ENCODE peak calls at places on chromosomes 5 and 9, in four cellular contexts. Y is SK-N-SH, W is H1, M is HepG2. X is an unnamed sample.

GRCh38 chr5:179908528-179908927 is 831 bp upstream of the TBC1D9B start:
- DNase-seq in Y (peak; percentile 67), W (peak; percentile 47), M (peak; percentile 32), X (no peak)

GRCh38 chr5:91020065-91020800 is 362.9 kb downstream of the ARRDC3 start:
- DNase-seq in Y (no peak), W (no peak), M (no peak), X (no peak)

GRCh38 chr5:76372320-76373054 is 30.6 kb upstream of the IQGAP2 start:
- DNase-seq in Y (peak; percentile 27), W (no peak), M (peak; percentile 76), X (no peak)

GRCh38 chr9:89710689-89711088 is 105.9 kb downstream of the GADD45G start:
- DNase-seq in Y (no peak), W (no peak), M (no peak), X (no peak)

GRCh38 chr5:77679791-77680190 is 41.3 kb upstream of the OTP start:
- DNase-seq in Y (no peak), W (no peak), M (peak; percentile 4), X (no peak)

GRCh38 chr9:3520564-3520963 is 5.2 kb downstream of the RFX3 start:
- DNase-seq in Y (no peak), W (no peak), M (peak; percentile 7), X (no peak)

GRCh38 chr5:83072946-83073345 is 4.2 kb downstream of the TMEM167A start:
- DNase-seq in Y (no peak), W (no peak), M (no peak), X (no peak)

GRCh38 chr5:149550267-149550582 is 1.0 kb downstream of the CSNK1A1 start:
- DNase-seq in Y (no peak), W (no peak), M (no peak), X (no peak)

GRCh38 chr9:107351382-107352045 is 68.4 kb downstream of the RAD23B start:
- DNase-seq in Y (no peak), W (no peak), M (no peak), X (no peak)

GRCh38 chr5:136030956-136031611 is 2.3 kb downstream of the TGFBI start:
- DNase-seq in Y (peak; percentile 84), W (no peak), M (no peak), X (peak; percentile 57)

GRCh38 chr9:36937951-36938350 is 96.1 kb downstream of the PAX5 start:
- DNase-seq in Y (no peak), W (no peak), M (no peak), X (no peak)

GRCh38 chr9:132268725-132269352 is 85.9 kb downstream of the SETX start:
- DNase-seq in Y (peak; percentile 70), W (peak; percentile 50), M (peak; percentile 39), X (no peak)

GRCh38 chr5:179418972-179419371 is 73.7 kb upstream of the ADAMTS2 start:
- DNase-seq in Y (peak; percentile 28), W (no peak), M (no peak), X (no peak)

GRCh38 chr5:80031109-80031508 is 4.0 kb upstream of the THBS4 start:
- DNase-seq in Y (no peak), W (no peak), M (no peak), X (no peak)

GRCh38 chr9:110936719-110937452 is 101.4 kb downstream of the LPAR1 start:
- DNase-seq in Y (no peak), W (no peak), M (no peak), X (no peak)

GRCh38 chr5:2251298-2251697 is 368.6 kb upstream of the IRX4 start:
- DNase-seq in Y (no peak), W (no peak), M (no peak), X (no peak)

GRCh38 chr5:65059681-65060598 is 291.2 kb downstream of the CWC27 start:
- DNase-seq in Y (no peak), W (no peak), M (no peak), X (peak; percentile 44)

GRCh38 chr5:59207416-59207815 is 624.5 kb downstream of the RAB3C start:
- DNase-seq in Y (no peak), W (no peak), M (no peak), X (no peak)

GRCh38 chr5:11040345-11040744 is 279.3 kb upstream of the DAP start:
- DNase-seq in Y (no peak), W (no peak), M (no peak), X (no peak)

GRCh38 chr9:80503692-80504400 is 932.1 kb downstream of the TLE4 start:
- DNase-seq in Y (no peak), W (no peak), M (no peak), X (no peak)

GRCh38 chr5:112628219-112628618 is 109.5 kb upstream of the APC start:
- DNase-seq in Y (no peak), W (no peak), M (no peak), X (no peak)

GRCh38 chr9:17063535-17064135 is 71.2 kb upstream of the CNTLN start:
- DNase-seq in Y (peak; percentile 56), W (no peak), M (peak; percentile 45), X (no peak)

GRCh38 chr9:806285-807156 is 35.0 kb upstream of the DMRT1 start:
- DNase-seq in Y (peak; percentile 33), W (no peak), M (peak; percentile 35), X (peak; percentile 4)

GRCh38 chr5:6572086-6572824 is 60.6 kb downstream of the NSUN2 start:
- DNase-seq in Y (no peak), W (no peak), M (no peak), X (no peak)

GRCh38 chr5:161921781-161922180 is 73.9 kb downstream of the GABRA1 start:
- DNase-seq in Y (no peak), W (no peak), M (no peak), X (no peak)

GRCh38 chr5:109016300-109016699 is 268.6 kb downstream of the FER start:
- DNase-seq in Y (no peak), W (no peak), M (peak; percentile 20), X (no peak)

GRCh38 chr9:124479947-124480620 is 27.1 kb downstream of the NR5A1 start:
- DNase-seq in Y (no peak), W (no peak), M (no peak), X (no peak)

GRCh38 chr9:124481115-124481514 is 26.1 kb downstream of the NR5A1 start:
- DNase-seq in Y (no peak), W (no peak), M (no peak), X (no peak)

GRCh38 chr9:124479371-124479770 is 27.8 kb downstream of the NR5A1 start:
- DNase-seq in Y (no peak), W (no peak), M (no peak), X (no peak)

GRCh38 chr9:124482431-124483031 is 24.7 kb downstream of the NR5A1 start:
- DNase-seq in Y (peak; percentile 78), W (no peak), M (no peak), X (no peak)

GRCh38 chr9:124480621-124480981 is 26.6 kb downstream of the NR5A1 start:
- DNase-seq in Y (peak; percentile 80), W (peak; percentile 44), M (peak; percentile 34), X (no peak)
- TF ChIP-seq TCF12 in Y (no peak), W (no peak), M (no peak), X (no peak)

DNA sequence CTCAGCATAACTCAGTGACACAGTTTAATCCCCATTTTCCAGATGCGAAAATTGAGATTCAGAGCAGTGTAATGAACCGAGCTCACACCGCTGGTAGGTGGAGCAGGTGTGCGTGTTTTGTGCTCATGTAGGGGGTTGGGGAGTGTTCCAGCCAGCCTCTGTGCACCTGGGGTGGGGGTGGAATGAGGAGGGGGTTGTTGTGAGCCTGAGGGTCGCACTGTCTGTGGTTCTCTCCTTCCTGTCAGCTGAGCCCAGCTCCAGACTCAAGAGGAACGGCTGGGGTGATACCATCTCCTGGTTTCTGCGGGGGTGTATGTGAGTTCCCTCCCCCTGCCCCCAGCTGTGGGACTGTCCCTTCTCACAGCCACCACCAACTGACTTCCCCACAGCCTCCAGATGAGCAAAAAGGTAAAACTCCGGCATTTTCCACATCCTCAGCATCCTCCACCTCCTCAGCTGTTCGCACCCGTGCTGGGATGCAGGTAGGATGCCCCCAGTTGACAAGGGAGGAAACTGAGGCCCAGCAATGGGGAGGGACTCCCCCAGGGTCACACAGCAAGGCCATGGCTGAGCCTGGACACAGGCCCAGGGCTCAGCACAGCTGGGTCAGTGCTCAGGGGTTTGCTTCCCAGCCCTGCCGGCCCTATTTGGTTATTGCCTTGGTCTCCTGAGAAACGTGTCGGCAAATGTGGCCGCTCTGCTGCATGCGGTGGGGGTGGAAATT is 2.1 kb downstream of the SH2D3C start:
- DNase-seq in Y (peak; percentile 69), W (no peak), M (no peak), X (no peak)
- TF ChIP-seq TCF12 in Y (no peak), W (no peak), M (no peak), X (no peak)

GRCh38 chr5:158942217-158942616 is 157.5 kb downstream of the EBF1 start:
- DNase-seq in Y (no peak), W (no peak), M (no peak), X (no peak)
- TF ChIP-seq TCF12 in Y (no peak), W (no peak), M (no peak), X (no peak)

GRCh38 chr5:17327048-17327447 is 109.6 kb downstream of the BASP1 start:
- DNase-seq in Y (no peak), W (no peak), M (no peak), X (no peak)
- TF ChIP-seq TCF12 in Y (no peak), W (no peak), M (no peak), X (no peak)